ENCODE peak calls at places on chromosome 5, in five cellular contexts. One of them, this sample, is unnamed.

GRCh38 chr5:108830705-108831276 is 83.1 kb downstream of the FER start:
- DNase-seq in GM12865: no peak
- DNase-seq in CD8-positive, alpha-beta T cell: no peak
- DNase-seq in upper lobe of left lung: no peak
- DNase-seq in A549: no peak
- DNase-seq in this sample: no peak

GRCh38 chr5:113235884-113236283 is 198.9 kb downstream of the TSSK1B start:
- DNase-seq in GM12865: no peak
- DNase-seq in CD8-positive, alpha-beta T cell: no peak
- DNase-seq in upper lobe of left lung: no peak
- DNase-seq in A549: no peak
- DNase-seq in this sample: no peak

GRCh38 chr5:136769900-136770684 is 404.7 kb upstream of the TRPC7 start:
- DNase-seq in GM12865: peak
- DNase-seq in CD8-positive, alpha-beta T cell: peak
- DNase-seq in upper lobe of left lung: peak
- DNase-seq in A549: peak
- DNase-seq in this sample: peak

GRCh38 chr5:180137401-180138213 is 66.0 kb upstream of the RNF130 start:
- DNase-seq in GM12865: no peak
- DNase-seq in CD8-positive, alpha-beta T cell: no peak
- DNase-seq in upper lobe of left lung: no peak
- DNase-seq in A549: no peak
- DNase-seq in this sample: no peak

GRCh38 chr5:151947924-151948323 is 23.3 kb upstream of the GLRA1 start:
- DNase-seq in GM12865: peak
- DNase-seq in CD8-positive, alpha-beta T cell: no peak
- DNase-seq in upper lobe of left lung: no peak
- DNase-seq in A549: no peak
- DNase-seq in this sample: no peak

GRCh38 chr5:165161204-165161603 is 1655.8 kb downstream of the MAT2B start:
- DNase-seq in GM12865: no peak
- DNase-seq in CD8-positive, alpha-beta T cell: no peak
- DNase-seq in upper lobe of left lung: no peak
- DNase-seq in A549: no peak
- DNase-seq in this sample: no peak

GRCh38 chr5:153551537-153552079 is 61.1 kb downstream of the GRIA1 start:
- DNase-seq in GM12865: no peak
- DNase-seq in CD8-positive, alpha-beta T cell: no peak
- DNase-seq in upper lobe of left lung: peak
- DNase-seq in A549: peak
- DNase-seq in this sample: no peak

GRCh38 chr5:125981016-125981415 is 442.2 kb upstream of the GRAMD2B start:
- DNase-seq in GM12865: no peak
- DNase-seq in CD8-positive, alpha-beta T cell: no peak
- DNase-seq in upper lobe of left lung: no peak
- DNase-seq in A549: no peak
- DNase-seq in this sample: no peak

GRCh38 chr5:150642567-150642927 is 2.1 kb downstream of the SYNPO start:
- DNase-seq in GM12865: no peak
- DNase-seq in CD8-positive, alpha-beta T cell: no peak
- DNase-seq in upper lobe of left lung: peak
- DNase-seq in A549: peak
- DNase-seq in this sample: no peak

GRCh38 chr5:76942581-76942980 is 10.3 kb upstream of the CRHBP start:
- DNase-seq in GM12865: no peak
- DNase-seq in CD8-positive, alpha-beta T cell: no peak
- DNase-seq in upper lobe of left lung: no peak
- DNase-seq in A549: no peak
- DNase-seq in this sample: no peak

GRCh38 chr5:3377831-3378230 is 217.8 kb upstream of the IRX1 start:
- DNase-seq in GM12865: no peak
- DNase-seq in CD8-positive, alpha-beta T cell: no peak
- DNase-seq in upper lobe of left lung: no peak
- DNase-seq in A549: no peak
- DNase-seq in this sample: no peak

GRCh38 chr5:115379622-115380344 is 83.3 kb upstream of the CCDC112 start:
- DNase-seq in GM12865: peak
- DNase-seq in CD8-positive, alpha-beta T cell: no peak
- DNase-seq in upper lobe of left lung: peak
- DNase-seq in A549: no peak
- DNase-seq in this sample: peak

GRCh38 chr5:12095808-12096281 is 191.6 kb upstream of the CTNND2 start:
- DNase-seq in GM12865: peak
- DNase-seq in CD8-positive, alpha-beta T cell: no peak
- DNase-seq in upper lobe of left lung: no peak
- DNase-seq in A549: no peak
- DNase-seq in this sample: no peak

GRCh38 chr5:80399553-80400239 is 8.2 kb upstream of the ZFYVE16 start:
- DNase-seq in GM12865: peak
- DNase-seq in CD8-positive, alpha-beta T cell: no peak
- DNase-seq in upper lobe of left lung: peak
- DNase-seq in A549: peak
- DNase-seq in this sample: peak

GRCh38 chr5:33801292-33801691 is 90.5 kb downstream of the ADAMTS12 start:
- DNase-seq in GM12865: no peak
- DNase-seq in CD8-positive, alpha-beta T cell: no peak
- DNase-seq in upper lobe of left lung: no peak
- DNase-seq in A549: no peak
- DNase-seq in this sample: no peak

GRCh38 chr5:53431665-53432064 is 48.8 kb upstream of the FST start:
- DNase-seq in GM12865: no peak
- DNase-seq in CD8-positive, alpha-beta T cell: no peak
- DNase-seq in upper lobe of left lung: no peak
- DNase-seq in A549: no peak
- DNase-seq in this sample: no peak

GRCh38 chr5:51622161-51622790 is 239.0 kb downstream of the ISL1 start:
- DNase-seq in GM12865: no peak
- DNase-seq in CD8-positive, alpha-beta T cell: no peak
- DNase-seq in upper lobe of left lung: no peak
- DNase-seq in A549: no peak
- DNase-seq in this sample: no peak

GRCh38 chr5:157213527-157214243 is 33.0 kb downstream of the ITK start:
- DNase-seq in GM12865: no peak
- DNase-seq in CD8-positive, alpha-beta T cell: no peak
- DNase-seq in upper lobe of left lung: no peak
- DNase-seq in A549: no peak
- DNase-seq in this sample: no peak

GRCh38 chr5:123914333-123914732 is 402.4 kb downstream of the CSNK1G3 start:
- DNase-seq in GM12865: no peak
- DNase-seq in CD8-positive, alpha-beta T cell: no peak
- DNase-seq in upper lobe of left lung: no peak
- DNase-seq in A549: no peak
- DNase-seq in this sample: no peak

GRCh38 chr5:37851305-37851704 is 11.5 kb upstream of the GDNF start:
- DNase-seq in GM12865: no peak
- DNase-seq in CD8-positive, alpha-beta T cell: no peak
- DNase-seq in upper lobe of left lung: no peak
- DNase-seq in A549: no peak
- DNase-seq in this sample: no peak

GRCh38 chr5:58466939-58467338 is 7.1 kb upstream of the PLK2 start:
- DNase-seq in GM12865: peak
- DNase-seq in CD8-positive, alpha-beta T cell: no peak
- DNase-seq in upper lobe of left lung: no peak
- DNase-seq in A549: peak
- DNase-seq in this sample: peak

GRCh38 chr5:158899792-158900191 is 199.9 kb downstream of the EBF1 start:
- DNase-seq in GM12865: no peak
- DNase-seq in CD8-positive, alpha-beta T cell: no peak
- DNase-seq in upper lobe of left lung: no peak
- DNase-seq in A549: no peak
- DNase-seq in this sample: no peak

GRCh38 chr5:124180523-124181461 is 565.6 kb downstream of the ZNF608 start:
- DNase-seq in GM12865: no peak
- DNase-seq in CD8-positive, alpha-beta T cell: no peak
- DNase-seq in upper lobe of left lung: no peak
- DNase-seq in A549: no peak
- DNase-seq in this sample: no peak

GRCh38 chr5:139422307-139422893 is 16.9 kb downstream of the DNAJC18 start:
- DNase-seq in GM12865: peak
- DNase-seq in CD8-positive, alpha-beta T cell: peak
- DNase-seq in upper lobe of left lung: peak
- DNase-seq in A549: peak
- DNase-seq in this sample: peak

GRCh38 chr5:153496835-153497234 is 6.4 kb downstream of the GRIA1 start:
- DNase-seq in GM12865: peak
- DNase-seq in CD8-positive, alpha-beta T cell: no peak
- DNase-seq in upper lobe of left lung: no peak
- DNase-seq in A549: no peak
- DNase-seq in this sample: no peak

GRCh38 chr5:80755634-80756033 is 100.9 kb upstream of the DHFR start:
- DNase-seq in GM12865: peak
- DNase-seq in CD8-positive, alpha-beta T cell: peak
- DNase-seq in upper lobe of left lung: no peak
- DNase-seq in A549: no peak
- DNase-seq in this sample: peak

GRCh38 chr5:169867347-169867746 is 112.9 kb downstream of the INSYN2B start:
- DNase-seq in GM12865: no peak
- DNase-seq in CD8-positive, alpha-beta T cell: no peak
- DNase-seq in upper lobe of left lung: no peak
- DNase-seq in A549: no peak
- DNase-seq in this sample: no peak

GRCh38 chr5:19855453-19855852 is 132.5 kb downstream of the CDH18 start:
- DNase-seq in GM12865: no peak
- DNase-seq in CD8-positive, alpha-beta T cell: no peak
- DNase-seq in upper lobe of left lung: no peak
- DNase-seq in A549: no peak
- DNase-seq in this sample: no peak

GRCh38 chr5:55911784-55912653 is 60.9 kb downstream of the IL31RA start:
- DNase-seq in GM12865: no peak
- DNase-seq in CD8-positive, alpha-beta T cell: no peak
- DNase-seq in upper lobe of left lung: no peak
- DNase-seq in A549: no peak
- DNase-seq in this sample: no peak

DNA sequence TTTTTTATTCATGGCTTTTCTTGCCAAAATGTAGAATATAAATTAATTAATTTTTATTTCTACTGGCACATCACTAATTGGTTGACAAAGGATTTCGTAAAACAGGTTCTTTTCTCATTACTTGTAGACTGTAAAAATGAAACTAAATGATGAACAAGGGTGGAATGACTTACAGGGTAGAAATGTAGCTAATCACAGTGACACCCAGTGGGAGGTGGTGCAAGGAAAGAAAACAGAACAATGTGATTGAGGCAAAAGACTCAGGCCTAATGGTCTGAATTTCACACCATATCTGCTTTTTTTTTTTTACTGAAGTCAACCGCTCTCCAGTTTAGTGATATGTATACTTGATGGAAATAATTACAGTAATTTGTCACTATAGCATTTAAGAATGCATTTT is 28.9 kb downstream of the GABRG2 start:
- DNase-seq in GM12865: peak
- DNase-seq in CD8-positive, alpha-beta T cell: no peak
- DNase-seq in upper lobe of left lung: no peak
- DNase-seq in A549: no peak
- DNase-seq in this sample: peak
- TF ChIP-seq CTCF in GM12865: no peak
- TF ChIP-seq CTCF in CD8-positive, alpha-beta T cell: no peak
- TF ChIP-seq CTCF in upper lobe of left lung: no peak
- TF ChIP-seq CTCF in A549: no peak
- TF ChIP-seq CTCF in this sample: no peak

GRCh38 chr5:102554092-102554491 is 55.3 kb upstream of the SLCO6A1 start:
- DNase-seq in GM12865: no peak
- DNase-seq in CD8-positive, alpha-beta T cell: no peak
- DNase-seq in upper lobe of left lung: no peak
- DNase-seq in A549: no peak
- DNase-seq in this sample: no peak

DNA sequence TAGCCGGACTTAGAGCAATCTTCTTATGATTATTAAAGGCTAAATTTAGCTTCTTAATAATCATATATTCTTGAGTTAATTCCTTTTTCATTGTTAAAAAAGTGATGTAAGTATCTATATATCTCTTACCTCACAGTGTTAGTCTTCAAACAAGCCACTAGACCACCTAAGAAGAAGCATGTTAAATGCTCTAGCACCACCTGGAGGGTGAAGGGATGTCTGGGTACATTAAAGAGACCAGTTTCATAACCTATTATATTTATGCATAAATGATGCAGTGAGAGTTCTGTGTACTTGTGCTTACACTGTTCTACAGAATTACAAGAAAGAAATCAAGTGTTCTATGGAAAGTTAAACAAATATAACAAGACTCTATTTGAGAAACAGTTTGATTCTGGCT is 55.9 kb upstream of the SLCO6A1 start:
- DNase-seq in GM12865: peak
- DNase-seq in CD8-positive, alpha-beta T cell: no peak
- DNase-seq in upper lobe of left lung: no peak
- DNase-seq in A549: no peak
- DNase-seq in this sample: no peak
- TF ChIP-seq CTCF in GM12865: peak
- TF ChIP-seq CTCF in CD8-positive, alpha-beta T cell: no peak
- TF ChIP-seq CTCF in upper lobe of left lung: no peak
- TF ChIP-seq CTCF in A549: no peak
- TF ChIP-seq CTCF in this sample: no peak

DNA sequence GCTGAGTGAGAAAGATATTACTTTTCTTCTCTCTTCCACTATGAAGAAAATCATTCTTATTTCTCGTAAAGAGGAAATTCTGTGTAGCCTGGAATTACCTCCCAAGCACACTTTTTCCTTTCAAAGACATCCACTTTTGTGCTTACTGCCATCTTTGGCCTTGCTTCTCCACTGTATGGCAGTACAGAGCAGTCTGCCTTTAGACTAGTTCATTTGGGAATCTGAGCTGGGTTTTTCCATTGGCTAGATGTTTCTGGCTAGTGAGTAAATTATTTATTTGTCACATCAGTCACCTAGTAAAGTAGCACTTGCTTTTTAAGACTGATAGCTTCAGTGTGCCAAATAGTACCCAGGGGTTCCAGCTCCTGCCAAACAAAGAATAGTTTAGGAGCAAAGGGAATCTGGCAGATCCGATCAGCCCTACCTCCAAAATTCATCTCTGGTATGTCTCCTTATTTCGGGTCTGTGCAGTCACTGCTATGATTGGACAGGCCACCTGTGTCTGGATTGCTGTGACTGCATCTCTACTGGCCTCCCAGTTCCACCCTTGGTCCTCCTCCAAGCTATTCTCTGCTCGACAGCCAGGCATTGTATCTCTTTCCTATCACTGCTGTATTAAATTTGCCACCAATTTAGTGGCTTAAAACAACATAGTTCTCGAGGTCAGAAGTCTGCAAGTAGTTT is 97.6 kb downstream of the NUDT12 start:
- DNase-seq in GM12865: no peak
- DNase-seq in CD8-positive, alpha-beta T cell: no peak
- DNase-seq in upper lobe of left lung: no peak
- DNase-seq in A549: no peak
- DNase-seq in this sample: no peak
- TF ChIP-seq CTCF in GM12865: no peak
- TF ChIP-seq CTCF in CD8-positive, alpha-beta T cell: no peak
- TF ChIP-seq CTCF in upper lobe of left lung: no peak
- TF ChIP-seq CTCF in A549: no peak
- TF ChIP-seq CTCF in this sample: no peak

DNA sequence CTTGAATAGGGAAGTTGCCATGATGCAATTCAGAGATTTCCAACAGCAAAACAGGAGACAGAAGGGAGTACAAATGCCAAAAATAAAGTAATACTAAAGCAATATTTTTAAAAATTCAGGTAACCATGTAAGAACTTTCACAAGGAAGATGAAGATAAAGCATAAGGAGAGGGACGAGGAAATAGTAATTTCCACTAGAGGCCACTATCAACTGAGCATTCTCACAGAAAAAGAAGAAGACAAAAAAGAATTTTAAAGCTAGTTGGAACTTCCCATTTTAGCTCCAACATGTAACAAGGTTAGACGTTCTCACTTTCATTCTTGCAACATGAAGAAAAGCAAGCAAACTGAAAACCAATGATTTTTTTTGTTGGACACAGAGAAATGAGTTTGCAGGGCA is 779.9 kb upstream of the CDH6 start:
- DNase-seq in GM12865: no peak
- DNase-seq in CD8-positive, alpha-beta T cell: no peak
- DNase-seq in upper lobe of left lung: no peak
- DNase-seq in A549: no peak
- DNase-seq in this sample: no peak
- TF ChIP-seq CTCF in GM12865: no peak
- TF ChIP-seq CTCF in CD8-positive, alpha-beta T cell: no peak
- TF ChIP-seq CTCF in upper lobe of left lung: no peak
- TF ChIP-seq CTCF in A549: no peak
- TF ChIP-seq CTCF in this sample: no peak